ENCODE peak calls at places on chromosomes 3 and 15, in four cellular contexts. W is mucosa of descending colon; X is CD8-positive, alpha-beta T cell; Z is epithelial cell of esophagus. C is an unnamed sample.

GRCh38 chr3:32111560-32111959 is 5.1 kb downstream of the GPD1L start:
- DNase-seq in W (no peak), X (no peak), Z (no peak), C (no peak)

GRCh38 chr15:37095197-37095992 is 5.0 kb downstream of the MEIS2 start:
- DNase-seq in W (no peak), X (no peak), Z (no peak), C (no peak)

GRCh38 chr15:90489514-90489913 is 40.2 kb upstream of the CRTC3 start:
- DNase-seq in W (no peak), X (no peak), Z (peak), C (peak)

GRCh38 chr15:39503526-39503925 is 77.4 kb upstream of the THBS1 start:
- DNase-seq in W (no peak), X (no peak), Z (no peak), C (no peak)

GRCh38 chr3:172536505-172536904 is 13.3 kb upstream of the TNFSF10 start:
- DNase-seq in W (peak), X (no peak), Z (peak), C (peak)

GRCh38 chr15:50996641-50997040 is 88.2 kb downstream of the AP4E1 start:
- DNase-seq in W (no peak), X (no peak), Z (peak), C (peak)

GRCh38 chr3:11530153-11530721 is 113.5 kb downstream of the VGLL4 start:
- DNase-seq in W (no peak), X (no peak), Z (peak), C (peak)

GRCh38 chr3:124026516-124026915 is 34.6 kb upstream of the ROPN1 start:
- DNase-seq in W (no peak), X (no peak), Z (no peak), C (no peak)

GRCh38 chr15:31004220-31004733 is 12.8 kb upstream of the MTMR10 start:
- DNase-seq in W (no peak), X (no peak), Z (no peak), C (no peak)

GRCh38 chr15:34794590-34795206 is 651 bp downstream of the ACTC1 start:
- DNase-seq in W (no peak), X (no peak), Z (no peak), C (no peak)

GRCh38 chr15:34793901-34794300 is 1.4 kb downstream of the ACTC1 start:
- DNase-seq in W (no peak), X (no peak), Z (no peak), C (no peak)

GRCh38 chr15:34793071-34793470 is 2.3 kb downstream of the ACTC1 start:
- DNase-seq in W (no peak), X (no peak), Z (no peak), C (no peak)

GRCh38 chr15:34796847-34797246 is 1.5 kb upstream of the ACTC1 start:
- DNase-seq in W (no peak), X (no peak), Z (no peak), C (no peak)

GRCh38 chr15:34795267-34796081 is at the start of gene ACTC1:
- DNase-seq in W (no peak), X (no peak), Z (peak), C (peak)
- H3K4me3 ChIP-seq in W (no peak), X (no peak), Z (no peak), C (no peak)

DNA sequence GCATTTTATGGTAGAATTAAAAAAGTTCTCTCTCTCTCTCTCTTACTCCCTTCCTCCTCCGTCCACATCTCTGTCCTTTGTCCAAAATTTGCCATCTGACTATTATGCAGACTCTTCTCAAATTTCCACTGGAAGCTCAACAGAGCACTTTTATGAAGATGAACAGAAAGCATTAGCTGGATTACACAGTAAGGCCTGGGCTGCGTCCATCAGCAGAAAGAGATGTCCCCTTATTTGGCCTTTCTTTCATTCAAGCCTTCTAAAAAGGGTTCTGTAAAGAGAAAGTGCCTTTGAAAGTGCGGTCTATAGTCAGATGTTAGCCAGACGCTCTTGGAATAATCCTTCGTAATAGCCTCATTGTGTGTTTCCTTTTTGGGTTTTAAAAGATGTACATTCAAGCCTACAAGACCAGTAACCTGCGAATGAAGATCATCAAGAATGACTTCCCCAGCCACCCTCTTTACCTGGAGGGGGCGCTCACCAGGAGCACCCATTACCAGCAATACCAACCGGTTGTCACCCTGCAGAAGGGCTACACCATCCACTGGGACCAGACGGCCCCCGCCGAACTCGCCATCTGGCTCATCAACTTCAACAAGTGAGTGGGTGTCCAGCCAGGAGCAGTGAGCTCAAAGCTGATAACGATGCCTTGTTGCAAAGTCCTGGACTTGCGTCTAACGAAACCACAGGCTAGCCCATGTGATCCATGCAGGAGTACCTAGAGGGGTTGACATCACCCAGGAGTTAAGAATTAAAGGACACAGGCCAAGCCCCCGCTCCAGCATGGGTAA is 53.1 kb downstream of the MESD start:
- DNase-seq in W (no peak), X (no peak), Z (no peak), C (no peak)
- TF ChIP-seq CTCF in W (no peak), X (no peak), Z (no peak), C (no peak)

DNA sequence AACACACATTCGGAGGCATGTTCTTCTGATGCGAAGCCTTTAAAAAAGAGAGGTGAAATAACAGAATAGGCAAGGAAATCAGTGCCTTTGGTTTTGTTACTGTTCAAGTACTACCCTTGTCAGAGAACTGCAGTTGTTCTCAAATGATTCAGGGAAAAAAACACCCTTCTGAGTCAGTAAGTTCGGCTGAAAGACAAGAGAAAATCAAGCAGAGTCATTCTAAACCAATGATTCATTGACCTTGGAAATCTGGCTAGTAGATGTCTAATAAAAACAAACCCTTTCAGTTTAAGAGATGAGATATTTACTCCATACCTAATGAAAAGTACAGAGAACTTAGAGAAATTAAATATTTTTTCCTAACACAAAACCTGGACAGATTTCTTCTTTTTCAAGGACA is 72.7 kb upstream of the ABI3BP start:
- DNase-seq in W (no peak), X (no peak), Z (peak), C (peak)
- H3K4me3 ChIP-seq in W (no peak), X (no peak), Z (no peak), C (no peak)

GRCh38 chr3:141605883-141606282 is 119.1 kb downstream of the RASA2 start:
- DNase-seq in W (no peak), X (no peak), Z (no peak), C (peak)

GRCh38 chr3:141608438-141608837 is 121.6 kb downstream of the RASA2 start:
- DNase-seq in W (no peak), X (no peak), Z (no peak), C (no peak)

DNA sequence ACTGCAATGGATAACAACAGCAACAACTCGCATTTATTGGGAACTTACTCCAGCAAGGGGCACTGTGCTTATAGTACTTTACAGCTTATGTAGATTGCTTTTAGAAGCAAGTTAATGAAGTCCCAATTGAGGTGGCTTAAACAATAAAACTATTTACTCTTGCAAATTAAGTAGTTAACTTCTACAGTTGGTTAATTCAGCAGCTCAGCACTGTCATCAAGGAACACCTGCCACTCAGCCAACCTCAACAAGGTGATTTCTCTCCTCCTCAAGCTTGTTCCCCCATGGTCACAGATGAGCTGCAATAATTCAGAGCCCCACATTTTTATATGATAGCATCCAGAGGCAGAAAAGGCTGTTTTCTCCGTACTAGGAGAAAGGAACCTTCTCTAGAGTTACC is 124.2 kb downstream of the RASA2 start:
- DNase-seq in W (no peak), X (no peak), Z (no peak), C (no peak)
- TF ChIP-seq CTCF in W (no peak), X (no peak), Z (no peak), C (no peak)

GRCh38 chr3:48426401-48426909 is 3.4 kb downstream of the PLXNB1 start:
- DNase-seq in W (no peak), X (no peak), Z (no peak), C (no peak)
- H3K4me3 ChIP-seq in W (no peak), X (no peak), Z (peak), C (no peak)

GRCh38 chr3:141426404-141427034 is 58.2 kb downstream of the ZBTB38 start:
- DNase-seq in W (peak), X (no peak), Z (peak), C (peak)
- TF ChIP-seq CTCF in W (no peak), X (no peak), Z (no peak), C (no peak)

GRCh38 chr15:87881001-87881400 is 375.5 kb downstream of the NTRK3 start:
- DNase-seq in W (no peak), X (no peak), Z (no peak), C (no peak)
- H3K4me3 ChIP-seq in W (no peak), X (no peak), Z (no peak), C (no peak)

GRCh38 chr15:88701561-88702095 is 62.8 kb downstream of the ISG20 start:
- DNase-seq in W (peak), X (no peak), Z (peak), C (no peak)
- TF ChIP-seq CTCF in W (no peak), X (no peak), Z (peak), C (peak)

DNA sequence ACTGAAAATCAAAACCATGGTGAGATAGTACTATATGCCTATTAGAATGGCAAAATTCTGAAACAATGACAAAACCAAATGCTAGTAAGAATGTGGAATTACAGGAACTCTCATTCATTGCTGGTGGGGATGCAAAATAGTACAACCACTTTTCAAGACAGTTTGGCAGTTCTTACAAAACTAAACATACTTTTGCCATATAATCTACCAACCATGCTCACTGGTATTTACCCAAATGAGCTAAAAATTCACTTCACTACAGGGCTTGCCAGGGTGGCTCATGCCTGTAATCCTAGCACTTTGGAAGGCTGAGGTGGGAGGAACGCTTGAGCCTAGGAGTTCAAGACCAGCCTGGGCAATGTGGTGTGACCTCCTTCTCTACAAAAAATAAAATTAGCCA is 40.0 kb downstream of the MYO9A start:
- DNase-seq in W (no peak), X (no peak), Z (no peak), C (no peak)
- H3K4me3 ChIP-seq in W (no peak), X (no peak), Z (no peak), C (no peak)